ENCODE peak calls at places on chromosomes 3 and 15, in five cellular contexts. B, C, K, S and G are unnamed samples.
A peak's percentile ranks its signal among the peaks of the same experiment; 100 is the strongest.

GRCh38 chr3:176190755-176191154 is 1006.5 kb downstream of the TBL1XR1 start:
- DNase-seq in K (no peak), C (no peak), B (no peak), S (no peak), G (no peak)

GRCh38 chr15:47711654-47712053 is 5.7 kb upstream of the SEMA6D start:
- DNase-seq in B (no peak), C (no peak), S (no peak), K (no peak), G (no peak)

GRCh38 chr3:107133891-107134290 is 243.3 kb upstream of the CCDC54 start:
- DNase-seq in C (no peak), K (no peak), S (no peak), B (no peak), G (no peak)

GRCh38 chr3:100042144-100042543 is 72.2 kb downstream of the FILIP1L start:
- DNase-seq in S (no peak), B (peak; percentile 93), K (no peak), C (no peak), G (no peak)

GRCh38 chr15:78800806-78801205 is 10.5 kb downstream of the ADAMTS7 start:
- DNase-seq in S (no peak), C (no peak), K (no peak), B (no peak), G (no peak)

GRCh38 chr3:44000586-44000985 is 241.1 kb upstream of the TOPAZ1 start:
- DNase-seq in C (no peak), S (no peak), K (no peak), B (no peak), G (no peak)

GRCh38 chr3:171986755-171987535 is 52.4 kb upstream of the FNDC3B start:
- DNase-seq in C (no peak), S (no peak), K (no peak), B (no peak), G (no peak)

GRCh38 chr3:13265016-13265415 is 155.1 kb downstream of the NUP210 start:
- DNase-seq in B (no peak), K (no peak), S (no peak), C (no peak), G (no peak)

GRCh38 chr3:143970773-143971366 is 753 bp upstream of the DIPK2A start:
- DNase-seq in C (peak; percentile 45), B (peak; percentile 33), K (peak; percentile 77), S (peak; percentile 34), G (no peak)

GRCh38 chr3:13776253-13777050 is 103.4 kb downstream of the WNT7A start:
- DNase-seq in K (no peak), C (no peak), B (no peak), S (no peak), G (no peak)

GRCh38 chr3:182212479-182213076 is 500.9 kb downstream of the SOX2 start:
- DNase-seq in B (peak; percentile 22), K (no peak), C (no peak), S (no peak), G (no peak)

GRCh38 chr3:130834476-130834875 is 59.4 kb upstream of the ATP2C1 start:
- DNase-seq in C (no peak), S (no peak), K (no peak), B (peak; percentile 7), G (no peak)

GRCh38 chr15:72474912-72475601 is 927 bp downstream of the ARIH1 start:
- DNase-seq in B (peak; percentile 68), S (peak; percentile 88), K (peak; percentile 79), C (peak; percentile 82), G (peak; percentile 82)

GRCh38 chr3:168952551-168952950 is 711.0 kb downstream of the MECOM start:
- DNase-seq in C (no peak), S (no peak), B (peak; percentile 47), K (no peak), G (no peak)

GRCh38 chr3:143784446-143784845 is 63.8 kb downstream of the SLC9A9 start:
- DNase-seq in K (no peak), S (no peak), C (no peak), B (no peak), G (no peak)

GRCh38 chr3:187919018-187919417 is 173.8 kb upstream of the BCL6 start:
- DNase-seq in C (peak; percentile 60), S (peak; percentile 64), B (no peak), K (no peak), G (peak; percentile 38)

GRCh38 chr3:80542476-80542875 is 774.7 kb upstream of the ROBO1 start:
- DNase-seq in K (no peak), S (no peak), B (no peak), C (no peak), G (no peak)

GRCh38 chr15:29889545-29890329 is 67.5 kb upstream of the TJP1 start:
- DNase-seq in C (no peak), S (no peak), K (no peak), B (no peak), G (no peak)

GRCh38 chr3:139935866-139936817 is 1.2 kb downstream of the CLSTN2 start:
- DNase-seq in S (no peak), B (no peak), K (peak; percentile 64), C (no peak), G (no peak)

GRCh38 chr3:14523792-14524191 is 16.4 kb downstream of the GRIP2 start:
- DNase-seq in C (no peak), S (no peak), B (peak; percentile 53), K (no peak), G (no peak)

GRCh38 chr15:78023081-78023665 is 54.3 kb downstream of the TBC1D2B start:
- DNase-seq in S (no peak), K (no peak), C (no peak), B (no peak), G (no peak)

GRCh38 chr3:125186261-125186770 is 26.2 kb downstream of the SLC12A8 start:
- DNase-seq in S (no peak), K (peak; percentile 30), B (peak; percentile 71), C (no peak), G (no peak)

GRCh38 chr3:37646865-37647264 is 214.8 kb upstream of the CTDSPL start:
- DNase-seq in K (no peak), B (no peak), C (no peak), S (no peak), G (no peak)

GRCh38 chr3:143775401-143775970 is 72.8 kb downstream of the SLC9A9 start:
- DNase-seq in S (no peak), K (no peak), B (peak; percentile 13), C (no peak), G (peak; percentile 65)

GRCh38 chr3:155745795-155746550 is 1.1 kb upstream of the PLCH1 start:
- DNase-seq in K (peak; percentile 71), B (no peak), S (no peak), C (no peak), G (no peak)

GRCh38 chr3:99256788-99257187 is 355.3 kb upstream of the DCBLD2 start:
- DNase-seq in S (no peak), C (no peak), B (no peak), K (no peak), G (no peak)

GRCh38 chr15:71433402-71433801 is 318.1 kb downstream of the THSD4 start:
- DNase-seq in B (no peak), C (no peak), S (no peak), K (no peak), G (no peak)

GRCh38 chr3:65785065-65785645 is 253.6 kb downstream of the MAGI1 start:
- DNase-seq in S (no peak), B (peak; percentile 80), K (no peak), C (no peak), G (no peak)

DNA sequence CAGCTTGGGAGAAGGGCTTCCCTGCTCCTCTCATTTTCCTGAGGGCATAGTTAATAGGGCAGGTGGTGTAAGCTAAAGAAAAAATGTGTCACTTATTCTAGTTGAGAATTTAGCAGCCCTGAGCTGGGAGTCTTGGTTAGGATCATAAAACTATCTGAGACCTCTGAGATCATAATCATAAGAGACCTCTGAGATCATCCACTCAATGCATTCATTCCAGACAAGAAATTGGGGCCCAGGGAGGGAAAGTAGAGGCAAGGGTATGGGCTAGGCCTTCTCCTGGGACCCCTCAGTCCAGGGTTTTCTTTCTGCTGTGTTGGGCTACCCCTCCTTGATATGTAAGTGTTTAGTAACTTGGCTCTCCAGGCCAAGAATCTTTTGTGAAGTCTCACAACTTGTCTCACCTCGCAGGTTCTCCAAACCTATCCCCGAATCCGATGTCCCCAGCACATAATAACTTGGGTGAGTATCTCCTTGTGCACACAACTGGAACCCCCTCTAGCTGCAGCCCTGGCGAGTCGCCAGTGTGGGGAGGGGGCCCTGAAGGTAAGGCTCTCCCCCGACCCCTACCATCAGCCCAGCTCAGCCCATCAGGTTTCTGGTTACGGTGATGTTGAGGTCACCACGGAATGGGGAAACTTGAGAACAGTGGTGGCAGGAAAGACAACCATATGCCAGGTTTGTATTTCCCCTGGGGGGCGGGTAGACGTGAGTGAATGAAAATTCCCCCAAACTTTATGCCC is 84.1 kb downstream of the AAGAB start:
- DNase-seq in K (no peak), C (no peak), B (no peak), S (no peak), G (no peak)
- H3K36me3 ChIP-seq in K (no peaks in the 10 kb centered on the region), C (peaks cover 56% of the 10 kb centered on the region), B (peaks cover 84% of the 10 kb centered on the region), S (peaks cover 2% of the 10 kb centered on the region), G (peaks cover 89% of the 10 kb centered on the region)

GRCh38 chr3:57257678-57258077 is 30.1 kb downstream of the APPL1 start:
- DNase-seq in C (no peak), K (no peak), B (no peak), S (no peak), G (no peak)

GRCh38 chr3:57256844-57257243 is 29.3 kb downstream of the APPL1 start:
- DNase-seq in K (no peak), S (no peak), B (no peak), C (no peak), G (no peak)

GRCh38 chr3:57261929-57262328 is 30.6 kb downstream of the ASB14 start:
- DNase-seq in C (no peak), B (no peak), S (no peak), K (no peak), G (no peak)

GRCh38 chr3:57261119-57261518 is 31.4 kb downstream of the ASB14 start:
- DNase-seq in B (no peak), C (no peak), K (no peak), S (no peak), G (no peak)
- H3K36me3 ChIP-seq in B (peaks cover 23% of the 10 kb centered on the region), C (peaks cover 16% of the 10 kb centered on the region), K (peaks cover 26% of the 10 kb centered on the region), S (peaks cover 14% of the 10 kb centered on the region), G (peaks cover 56% of the 10 kb centered on the region)

GRCh38 chr3:78737988-78738387 is 1029.8 kb downstream of the ROBO1 start:
- DNase-seq in C (no peak), S (no peak), K (no peak), B (no peak), G (no peak)
- H3K36me3 ChIP-seq in C (no peaks in the 10 kb centered on the region), S (no peaks in the 10 kb centered on the region), K (no peaks in the 10 kb centered on the region), B (no peaks in the 10 kb centered on the region), G (no peaks in the 10 kb centered on the region)

DNA sequence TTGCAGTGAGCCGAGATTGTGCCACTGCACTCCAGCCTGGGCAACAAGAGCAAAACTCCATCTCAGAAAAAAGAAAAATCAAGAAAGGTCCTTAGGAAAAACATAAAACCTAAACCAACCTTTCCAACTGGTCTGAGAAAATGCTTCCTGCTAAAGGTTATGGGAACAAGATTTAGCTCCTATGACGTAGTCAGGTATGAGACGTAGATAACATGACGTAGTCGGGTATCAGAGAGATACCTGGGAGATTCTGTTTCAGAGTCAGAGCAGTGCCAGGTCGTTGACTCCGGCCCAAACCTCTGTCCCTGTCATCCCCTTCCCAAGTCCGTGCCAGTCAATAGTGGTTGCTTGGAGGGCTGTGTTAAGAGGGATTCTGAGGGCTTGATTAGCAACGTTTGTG is 39.9 kb downstream of the LMCD1 start:
- DNase-seq in K (no peak), B (no peak), S (no peak), C (no peak), G (no peak)
- H3K36me3 ChIP-seq in K (peaks cover 17% of the 10 kb centered on the region), B (peaks cover 31% of the 10 kb centered on the region), S (no peaks in the 10 kb centered on the region), C (no peaks in the 10 kb centered on the region), G (peaks cover 6% of the 10 kb centered on the region)